ENCODE peak calls at places on chromosome 21, in four cellular contexts. G is mammary epithelial cell, K is GM23248, D is colonic mucosa. O is an unnamed sample.

GRCh38 chr21:33089439-33089838 is 19.5 kb downstream of the OLIG1 start:
- DNase-seq in G (no peak), K (no peak), D (no peak), O (no peak)

GRCh38 chr21:27954806-27955205 is 987.9 kb upstream of the ADAMTS5 start:
- DNase-seq in G (no peak), K (peak; percentile 0), D (no peak), O (peak; percentile 71)

GRCh38 chr21:29155118-29155932 is 24.9 kb downstream of the MAP3K7CL start:
- DNase-seq in G (peak; percentile 61), K (peak; percentile 76), D (no peak), O (peak; percentile 62)

GRCh38 chr21:16087523-16087922 is 357.7 kb downstream of the USP25 start:
- DNase-seq in G (no peak), K (no peak), D (no peak), O (no peak)

GRCh38 chr21:46409641-46410406 is 48.9 kb upstream of the DIP2A start:
- DNase-seq in G (no peak), K (no peak), D (no peak), O (no peak)

GRCh38 chr21:38439957-38440356 is 58.3 kb downstream of the ERG start:
- DNase-seq in G (no peak), K (no peak), D (no peak), O (no peak)

GRCh38 chr21:16908087-16908486 is 604.8 kb upstream of the CXADR start:
- DNase-seq in G (peak; percentile 11), K (peak; percentile 22), D (no peak), O (no peak)

GRCh38 chr21:28393279-28393678 is 599.4 kb downstream of the LTN1 start:
- DNase-seq in G (peak; percentile 81), K (no peak), D (peak; percentile 71), O (peak; percentile 21)

GRCh38 chr21:28523367-28523766 is 469.3 kb downstream of the LTN1 start:
- DNase-seq in G (no peak), K (no peak), D (no peak), O (no peak)

GRCh38 chr21:32712043-32712442 is 15.8 kb downstream of the SYNJ1 start:
- DNase-seq in G (no peak), K (no peak), D (no peak), O (no peak)

GRCh38 chr21:36209626-36210171 is 53.1 kb downstream of the DOP1B start:
- DNase-seq in G (peak; percentile 73), K (peak; percentile 75), D (peak; percentile 71), O (peak; percentile 82)

DNA sequence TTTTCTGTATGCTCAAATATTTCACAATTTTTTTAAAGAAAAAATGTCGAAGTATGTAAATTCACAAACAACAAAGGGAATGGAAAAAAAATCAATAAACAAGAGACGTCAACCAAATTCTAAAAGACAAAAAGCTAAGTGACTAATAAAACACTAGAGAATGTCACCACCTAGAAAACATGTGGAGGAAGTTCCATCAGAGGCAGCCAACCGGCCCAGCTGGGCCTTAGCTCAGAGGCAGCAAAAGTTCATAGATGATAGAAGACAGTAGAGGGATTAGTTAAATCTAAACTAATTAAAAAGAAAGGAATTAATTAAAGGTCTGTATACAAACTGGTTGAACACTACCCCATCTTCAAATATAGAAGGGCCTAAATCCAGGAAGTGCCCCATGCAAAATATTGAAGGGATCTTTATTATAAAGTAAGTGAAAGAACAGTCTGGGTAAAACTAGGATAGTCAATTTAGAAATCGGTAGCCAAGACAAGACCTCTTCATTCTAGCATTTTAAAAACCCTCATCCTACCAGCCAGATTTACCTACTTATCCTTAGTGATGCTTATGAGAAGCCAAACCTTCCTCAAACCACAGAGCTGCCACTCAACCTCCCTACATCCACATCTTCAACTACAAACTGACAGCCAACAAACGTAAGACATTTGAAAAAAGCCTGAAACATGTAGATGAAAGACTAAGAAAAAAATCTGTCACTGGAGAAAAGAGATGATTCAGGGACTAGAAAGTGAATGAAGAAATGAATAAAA is 23.7 kb downstream of the MRPL39 start:
- DNase-seq in G (no peak), K (no peak), D (no peak), O (no peak)
- H3K4me3 ChIP-seq in G (no peak overlapping the region), K (no peak overlapping the region), D (no peak overlapping the region), O (no peak overlapping the region)

DNA sequence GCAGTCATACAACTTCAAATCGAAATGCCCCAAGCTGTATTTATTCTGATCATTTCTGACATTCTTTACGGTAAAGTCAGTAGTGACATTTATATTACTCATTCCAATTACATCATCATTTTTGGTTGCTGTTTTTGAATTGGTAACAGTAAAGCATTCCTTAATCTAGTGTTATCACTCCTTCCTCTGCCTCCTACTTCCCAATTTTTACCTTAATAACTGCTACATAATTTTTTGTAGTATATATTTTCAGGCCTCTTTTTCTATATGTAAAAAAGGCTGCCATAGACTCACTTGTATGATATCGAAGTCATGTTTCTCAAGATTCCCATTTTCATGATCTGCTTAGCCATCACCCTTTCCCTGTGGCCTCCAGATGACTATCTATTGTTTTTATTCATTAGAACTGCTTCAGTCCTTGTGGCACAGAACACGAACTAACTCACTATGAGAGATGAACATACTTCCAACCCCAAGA is 167.2 kb downstream of the RUNX1 start:
- DNase-seq in G (peak; percentile 82), K (peak; percentile 86), D (peak; percentile 14), O (peak; percentile 92)
- H3K9ac ChIP-seq in G (peak overlapping the region; percentile 100), K (peak overlapping the region; percentile 100), D (no peak overlapping the region), O (peak overlapping the region; percentile 100)

DNA sequence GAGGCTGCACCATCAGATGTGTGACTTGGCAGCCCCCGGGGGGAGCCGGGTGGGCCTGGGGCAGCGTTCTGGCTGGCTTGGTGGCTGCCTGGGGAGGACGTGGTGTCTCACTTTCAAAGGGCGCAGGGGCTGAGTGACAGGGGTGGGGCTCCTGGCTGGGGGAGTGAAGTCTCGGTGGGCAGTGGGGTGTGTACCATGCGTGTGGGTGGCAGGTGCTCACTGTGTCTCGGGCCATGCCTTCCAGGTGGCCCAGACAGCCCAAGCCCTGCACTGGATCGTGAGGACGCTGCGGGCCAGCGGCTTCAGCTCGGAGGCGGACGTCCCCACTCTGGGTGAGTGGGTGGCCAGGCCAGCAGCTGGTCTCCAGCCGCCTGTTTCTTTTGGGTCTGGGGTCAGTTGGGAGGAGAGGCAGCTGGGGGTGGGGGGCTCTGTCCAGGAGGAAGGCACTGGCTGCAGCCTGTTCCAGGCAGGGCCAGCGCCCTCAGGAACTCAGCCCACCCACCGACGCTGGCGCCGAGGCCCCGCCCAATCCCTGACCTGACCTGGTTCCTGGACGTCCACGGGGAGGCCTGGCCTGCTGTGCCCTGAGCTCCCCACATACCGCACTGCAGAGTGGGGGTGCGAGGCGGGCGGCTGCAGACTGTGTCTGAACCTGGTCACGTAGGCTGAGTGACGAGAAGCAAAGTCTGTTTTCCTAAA is 30.6 kb upstream of the LRRC3 start:
- DNase-seq in G (no peak), K (no peak), D (no peak), O (no peak)
- H3K4me3 ChIP-seq in G (peak overlapping the region; percentile 46), K (no peak overlapping the region), D (no peak overlapping the region), O (no peak overlapping the region)

GRCh38 chr21:14523234-14523633 is 22.9 kb downstream of the SAMSN1 start:
- DNase-seq in G (no peak), K (no peak), D (no peak), O (no peak)
- H3K9ac ChIP-seq in G (no peak overlapping the region), K (no peak overlapping the region), D (no peak overlapping the region), O (no peak overlapping the region)

GRCh38 chr21:26572668-26573381 is at the start of gene CYYR1:
- DNase-seq in G (peak; percentile 22), K (peak; percentile 23), D (no peak), O (no peak)

GRCh38 chr21:26570203-26570602 is 2.9 kb downstream of the CYYR1 start:
- DNase-seq in G (no peak), K (no peak), D (no peak), O (no peak)

GRCh38 chr21:26572026-26572425 is 1.1 kb downstream of the CYYR1 start:
- DNase-seq in G (no peak), K (no peak), D (no peak), O (no peak)
- H3K4me3 ChIP-seq in G (peak overlapping the region; percentile 63), K (peak overlapping the region; percentile 57), D (no peak overlapping the region), O (no peak overlapping the region)

DNA sequence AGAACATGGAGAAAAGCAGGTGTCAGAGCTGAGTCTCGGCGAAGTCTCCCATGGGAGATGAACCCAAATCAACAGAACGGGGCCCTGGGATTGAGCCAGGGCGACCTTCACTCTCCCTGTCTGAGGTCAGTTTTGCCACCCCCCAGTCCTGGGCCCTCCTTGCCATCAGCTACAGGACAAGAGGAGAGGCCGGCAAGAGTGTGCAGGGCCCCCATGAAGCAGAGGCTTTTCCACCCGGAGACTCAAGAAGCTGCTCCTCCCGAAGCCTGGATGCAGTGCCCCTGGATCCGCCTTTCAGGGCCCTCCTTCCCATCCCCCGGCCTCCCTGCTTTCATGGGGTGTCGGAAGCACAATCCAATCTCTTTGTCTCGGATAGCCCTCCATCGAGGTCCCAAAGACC is 36.5 kb downstream of the TFF3 start:
- DNase-seq in G (no peak), K (no peak), D (no peak), O (no peak)
- H3K9ac ChIP-seq in G (no peak overlapping the region), K (no peak overlapping the region), D (no peak overlapping the region), O (no peak overlapping the region)

GRCh38 chr21:30561264-30561895 is at the start of gene KRTAP19-7:
- DNase-seq in G (no peak), K (no peak), D (no peak), O (no peak)
- H3K4me3 ChIP-seq in G (no peak within 1 kb of the TSS), K (no peak within 1 kb of the TSS), D (no peak within 1 kb of the TSS), O (no peak within 1 kb of the TSS)

DNA sequence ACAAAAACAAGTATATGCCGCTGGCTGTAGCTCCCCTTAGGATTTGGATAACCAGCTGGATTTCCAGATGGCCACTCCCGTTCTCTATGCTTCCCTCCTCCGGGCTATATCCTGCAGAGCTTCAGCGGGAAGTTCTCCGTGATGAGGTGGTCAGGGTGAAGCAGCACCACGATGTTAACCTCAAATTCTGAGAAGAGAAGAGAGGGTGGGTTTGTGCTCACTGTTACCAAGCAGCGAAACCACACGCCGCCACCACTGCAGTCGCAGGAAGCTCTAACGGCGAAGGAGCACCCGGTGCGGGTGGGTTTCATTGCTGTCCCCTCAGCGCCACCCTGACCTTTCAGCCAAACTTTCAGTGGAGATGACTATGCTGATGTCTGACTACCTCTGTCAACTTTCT is 41.7 kb downstream of the VPS26C start:
- DNase-seq in G (no peak), K (no peak), D (no peak), O (no peak)
- H3K9ac ChIP-seq in G (no peak overlapping the region), K (no peak overlapping the region), D (no peak overlapping the region), O (no peak overlapping the region)

DNA sequence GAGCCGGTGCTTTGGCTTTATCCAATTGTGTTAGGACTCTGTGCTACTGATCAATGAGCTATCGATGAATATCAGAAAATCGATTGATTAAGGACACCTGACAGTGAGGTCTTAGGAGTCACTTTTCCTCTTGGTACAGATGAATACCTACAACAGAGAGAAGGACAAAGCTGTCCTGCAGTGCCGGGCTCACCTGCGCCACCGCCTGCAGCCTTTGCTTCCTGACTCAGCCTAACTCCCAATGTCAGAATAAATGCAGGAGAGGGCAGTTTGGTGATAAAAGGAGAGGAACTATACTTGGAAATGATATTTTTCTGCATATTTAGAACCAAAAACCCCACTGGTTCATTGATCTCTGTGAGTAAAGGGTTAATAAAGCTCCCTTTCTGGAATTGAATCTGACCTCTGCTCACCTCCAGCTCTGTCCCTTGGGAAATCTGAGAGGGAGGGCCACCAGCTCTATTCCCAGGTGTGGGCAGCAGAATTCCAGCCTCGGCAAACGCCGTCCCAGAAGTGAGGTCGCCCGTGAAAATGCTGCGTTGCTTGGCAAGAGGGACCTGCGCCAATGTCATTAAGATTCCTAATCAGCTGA is 39.3 kb downstream of the POFUT2 start:
- DNase-seq in G (no peak), K (no peak), D (no peak), O (no peak)
- H3K4me3 ChIP-seq in G (no peak overlapping the region), K (peak overlapping the region; percentile 60), D (no peak overlapping the region), O (peak overlapping the region; percentile 2)

O was measured in IMR-90.